ENCODE peak calls at places on chromosomes 2 and 18, in eight cellular contexts. One of them, this sample, is unnamed.

GRCh38 chr2:229474125-229474524 is 203.0 kb upstream of the PID1 start:
- DNase-seq in type B pancreatic cell: no peak
- DNase-seq in NAMALWA: no peak
- DNase-seq in ELF-1: no peak
- DNase-seq in HEK293T: no peak
- DNase-seq in Daoy: no peak
- DNase-seq in stimulated activated CD8-positive, alpha-beta memory T cell treated with anti-CD3 and anti-CD28 coated beads, Interleukin-15, amount 100 ng/mL, for 24 hours: no peak
- DNase-seq in NCI-H774: no peak
- DNase-seq in this sample: no peak

GRCh38 chr2:147082850-147083522 is 761.8 kb upstream of the ACVR2A start:
- DNase-seq in type B pancreatic cell: no peak
- DNase-seq in NAMALWA: peak; percentile 87
- DNase-seq in ELF-1: peak; percentile 80
- DNase-seq in HEK293T: peak; percentile 56
- DNase-seq in Daoy: peak; percentile 2
- DNase-seq in stimulated activated CD8-positive, alpha-beta memory T cell treated with anti-CD3 and anti-CD28 coated beads, Interleukin-15, amount 100 ng/mL, for 24 hours: peak; percentile 1
- DNase-seq in NCI-H774: peak; percentile 52
- DNase-seq in this sample: peak; percentile 52

GRCh38 chr2:70975237-70975636 is 3.2 kb upstream of the ANKRD53 start:
- DNase-seq in type B pancreatic cell: no peak
- DNase-seq in NAMALWA: no peak
- DNase-seq in ELF-1: no peak
- DNase-seq in HEK293T: no peak
- DNase-seq in Daoy: no peak
- DNase-seq in stimulated activated CD8-positive, alpha-beta memory T cell treated with anti-CD3 and anti-CD28 coated beads, Interleukin-15, amount 100 ng/mL, for 24 hours: no peak
- DNase-seq in NCI-H774: no peak
- DNase-seq in this sample: no peak

GRCh38 chr2:179348921-179349320 is 84.3 kb upstream of the SESTD1 start:
- DNase-seq in type B pancreatic cell: no peak
- DNase-seq in NAMALWA: no peak
- DNase-seq in ELF-1: no peak
- DNase-seq in HEK293T: no peak
- DNase-seq in Daoy: no peak
- DNase-seq in stimulated activated CD8-positive, alpha-beta memory T cell treated with anti-CD3 and anti-CD28 coated beads, Interleukin-15, amount 100 ng/mL, for 24 hours: no peak
- DNase-seq in NCI-H774: no peak
- DNase-seq in this sample: peak; percentile 15

GRCh38 chr2:225411452-225411851 is 11.9 kb downstream of the NYAP2 start:
- DNase-seq in type B pancreatic cell: no peak
- DNase-seq in NAMALWA: peak; percentile 28
- DNase-seq in ELF-1: no peak
- DNase-seq in HEK293T: no peak
- DNase-seq in Daoy: no peak
- DNase-seq in stimulated activated CD8-positive, alpha-beta memory T cell treated with anti-CD3 and anti-CD28 coated beads, Interleukin-15, amount 100 ng/mL, for 24 hours: no peak
- DNase-seq in NCI-H774: no peak
- DNase-seq in this sample: peak; percentile 4

GRCh38 chr2:239064891-239065290 is 217.0 kb downstream of the TWIST2 start:
- DNase-seq in type B pancreatic cell: no peak
- DNase-seq in NAMALWA: no peak
- DNase-seq in ELF-1: no peak
- DNase-seq in HEK293T: no peak
- DNase-seq in Daoy: no peak
- DNase-seq in stimulated activated CD8-positive, alpha-beta memory T cell treated with anti-CD3 and anti-CD28 coated beads, Interleukin-15, amount 100 ng/mL, for 24 hours: no peak
- DNase-seq in NCI-H774: no peak
- DNase-seq in this sample: no peak

GRCh38 chr18:32010124-32010745 is 8.4 kb upstream of the RNF125 start:
- DNase-seq in type B pancreatic cell: no peak
- DNase-seq in NAMALWA: no peak
- DNase-seq in ELF-1: no peak
- DNase-seq in HEK293T: no peak
- DNase-seq in Daoy: peak; percentile 5
- DNase-seq in stimulated activated CD8-positive, alpha-beta memory T cell treated with anti-CD3 and anti-CD28 coated beads, Interleukin-15, amount 100 ng/mL, for 24 hours: no peak
- DNase-seq in NCI-H774: no peak
- DNase-seq in this sample: no peak

GRCh38 chr18:26085056-26085455 is 5.4 kb downstream of the SS18 start:
- DNase-seq in type B pancreatic cell: no peak
- DNase-seq in NAMALWA: no peak
- DNase-seq in ELF-1: no peak
- DNase-seq in HEK293T: no peak
- DNase-seq in Daoy: no peak
- DNase-seq in stimulated activated CD8-positive, alpha-beta memory T cell treated with anti-CD3 and anti-CD28 coated beads, Interleukin-15, amount 100 ng/mL, for 24 hours: no peak
- DNase-seq in NCI-H774: no peak
- DNase-seq in this sample: no peak

GRCh38 chr2:168758970-168759820 is 43.2 kb upstream of the NOSTRIN start:
- DNase-seq in type B pancreatic cell: no peak
- DNase-seq in NAMALWA: peak; percentile 71
- DNase-seq in ELF-1: peak; percentile 17
- DNase-seq in HEK293T: peak; percentile 56
- DNase-seq in Daoy: peak; percentile 25
- DNase-seq in stimulated activated CD8-positive, alpha-beta memory T cell treated with anti-CD3 and anti-CD28 coated beads, Interleukin-15, amount 100 ng/mL, for 24 hours: no peak
- DNase-seq in NCI-H774: no peak
- DNase-seq in this sample: peak; percentile 62

GRCh38 chr18:2325308-2325849 is 245.9 kb downstream of the METTL4 start:
- DNase-seq in type B pancreatic cell: no peak
- DNase-seq in NAMALWA: no peak
- DNase-seq in ELF-1: peak; percentile 13
- DNase-seq in HEK293T: no peak
- DNase-seq in Daoy: peak; percentile 9
- DNase-seq in stimulated activated CD8-positive, alpha-beta memory T cell treated with anti-CD3 and anti-CD28 coated beads, Interleukin-15, amount 100 ng/mL, for 24 hours: no peak
- DNase-seq in NCI-H774: no peak
- DNase-seq in this sample: peak; percentile 14

GRCh38 chr2:25161055-25161781 is 7.2 kb downstream of the POMC start:
- DNase-seq in type B pancreatic cell: no peak
- DNase-seq in NAMALWA: no peak
- DNase-seq in ELF-1: no peak
- DNase-seq in HEK293T: no peak
- DNase-seq in Daoy: no peak
- DNase-seq in stimulated activated CD8-positive, alpha-beta memory T cell treated with anti-CD3 and anti-CD28 coated beads, Interleukin-15, amount 100 ng/mL, for 24 hours: peak; percentile 39
- DNase-seq in NCI-H774: no peak
- DNase-seq in this sample: no peak

GRCh38 chr2:25168256-25169072 is at the start of gene POMC:
- DNase-seq in type B pancreatic cell: no peak
- DNase-seq in NAMALWA: no peak
- DNase-seq in ELF-1: peak; percentile 73
- DNase-seq in HEK293T: peak; percentile 60
- DNase-seq in Daoy: peak; percentile 56
- DNase-seq in stimulated activated CD8-positive, alpha-beta memory T cell treated with anti-CD3 and anti-CD28 coated beads, Interleukin-15, amount 100 ng/mL, for 24 hours: peak; percentile 6
- DNase-seq in NCI-H774: no peak
- DNase-seq in this sample: peak; percentile 38

GRCh38 chr18:8029061-8029460 is 461.9 kb downstream of the PTPRM start:
- DNase-seq in type B pancreatic cell: no peak
- DNase-seq in NAMALWA: no peak
- DNase-seq in ELF-1: peak; percentile 10
- DNase-seq in HEK293T: no peak
- DNase-seq in Daoy: no peak
- DNase-seq in stimulated activated CD8-positive, alpha-beta memory T cell treated with anti-CD3 and anti-CD28 coated beads, Interleukin-15, amount 100 ng/mL, for 24 hours: no peak
- DNase-seq in NCI-H774: no peak
- DNase-seq in this sample: no peak

GRCh38 chr2:107529146-107529545 is 297.5 kb upstream of the RGPD4 start:
- DNase-seq in type B pancreatic cell: no peak
- DNase-seq in NAMALWA: no peak
- DNase-seq in ELF-1: peak; percentile 3
- DNase-seq in HEK293T: no peak
- DNase-seq in Daoy: peak; percentile 34
- DNase-seq in stimulated activated CD8-positive, alpha-beta memory T cell treated with anti-CD3 and anti-CD28 coated beads, Interleukin-15, amount 100 ng/mL, for 24 hours: no peak
- DNase-seq in NCI-H774: no peak
- DNase-seq in this sample: no peak

GRCh38 chr18:79685281-79685680 is 5.7 kb downstream of the CTDP1 start:
- DNase-seq in type B pancreatic cell: no peak
- DNase-seq in NAMALWA: no peak
- DNase-seq in ELF-1: no peak
- DNase-seq in HEK293T: no peak
- DNase-seq in Daoy: no peak
- DNase-seq in stimulated activated CD8-positive, alpha-beta memory T cell treated with anti-CD3 and anti-CD28 coated beads, Interleukin-15, amount 100 ng/mL, for 24 hours: no peak
- DNase-seq in NCI-H774: no peak
- DNase-seq in this sample: no peak

GRCh38 chr2:1671916-1672315 is 72.4 kb downstream of the PXDN start:
- DNase-seq in type B pancreatic cell: no peak
- DNase-seq in NAMALWA: no peak
- DNase-seq in ELF-1: no peak
- DNase-seq in HEK293T: no peak
- DNase-seq in Daoy: no peak
- DNase-seq in stimulated activated CD8-positive, alpha-beta memory T cell treated with anti-CD3 and anti-CD28 coated beads, Interleukin-15, amount 100 ng/mL, for 24 hours: no peak
- DNase-seq in NCI-H774: no peak
- DNase-seq in this sample: no peak

GRCh38 chr2:96875498-96876035 is 5.7 kb upstream of the SEMA4C start:
- DNase-seq in type B pancreatic cell: no peak
- DNase-seq in NAMALWA: no peak
- DNase-seq in ELF-1: peak; percentile 75
- DNase-seq in HEK293T: peak; percentile 33
- DNase-seq in Daoy: no peak
- DNase-seq in stimulated activated CD8-positive, alpha-beta memory T cell treated with anti-CD3 and anti-CD28 coated beads, Interleukin-15, amount 100 ng/mL, for 24 hours: no peak
- DNase-seq in NCI-H774: no peak
- DNase-seq in this sample: no peak

GRCh38 chr2:101124061-101124460 is 27.1 kb downstream of the TBC1D8 start:
- DNase-seq in type B pancreatic cell: no peak
- DNase-seq in NAMALWA: no peak
- DNase-seq in ELF-1: no peak
- DNase-seq in HEK293T: no peak
- DNase-seq in Daoy: no peak
- DNase-seq in stimulated activated CD8-positive, alpha-beta memory T cell treated with anti-CD3 and anti-CD28 coated beads, Interleukin-15, amount 100 ng/mL, for 24 hours: no peak
- DNase-seq in NCI-H774: no peak
- DNase-seq in this sample: peak; percentile 56

GRCh38 chr2:69036926-69037325 is 23.9 kb downstream of the ANTXR1 start:
- DNase-seq in type B pancreatic cell: no peak
- DNase-seq in NAMALWA: no peak
- DNase-seq in ELF-1: no peak
- DNase-seq in HEK293T: no peak
- DNase-seq in Daoy: no peak
- DNase-seq in stimulated activated CD8-positive, alpha-beta memory T cell treated with anti-CD3 and anti-CD28 coated beads, Interleukin-15, amount 100 ng/mL, for 24 hours: no peak
- DNase-seq in NCI-H774: no peak
- DNase-seq in this sample: peak; percentile 75

GRCh38 chr18:3798032-3798431 is 348.1 kb downstream of the TGIF1 start:
- DNase-seq in type B pancreatic cell: no peak
- DNase-seq in NAMALWA: no peak
- DNase-seq in ELF-1: no peak
- DNase-seq in HEK293T: no peak
- DNase-seq in Daoy: no peak
- DNase-seq in stimulated activated CD8-positive, alpha-beta memory T cell treated with anti-CD3 and anti-CD28 coated beads, Interleukin-15, amount 100 ng/mL, for 24 hours: no peak
- DNase-seq in NCI-H774: no peak
- DNase-seq in this sample: no peak

GRCh38 chr2:37985333-37985732 is 60.2 kb downstream of the RMDN2 start:
- DNase-seq in type B pancreatic cell: no peak
- DNase-seq in NAMALWA: no peak
- DNase-seq in ELF-1: no peak
- DNase-seq in HEK293T: no peak
- DNase-seq in Daoy: peak; percentile 55
- DNase-seq in stimulated activated CD8-positive, alpha-beta memory T cell treated with anti-CD3 and anti-CD28 coated beads, Interleukin-15, amount 100 ng/mL, for 24 hours: no peak
- DNase-seq in NCI-H774: no peak
- DNase-seq in this sample: peak; percentile 19

GRCh38 chr2:118580651-118581050 is 266.8 kb downstream of the EN1 start:
- DNase-seq in type B pancreatic cell: no peak
- DNase-seq in NAMALWA: no peak
- DNase-seq in ELF-1: no peak
- DNase-seq in HEK293T: no peak
- DNase-seq in Daoy: peak; percentile 40
- DNase-seq in stimulated activated CD8-positive, alpha-beta memory T cell treated with anti-CD3 and anti-CD28 coated beads, Interleukin-15, amount 100 ng/mL, for 24 hours: no peak
- DNase-seq in NCI-H774: no peak
- DNase-seq in this sample: peak; percentile 32

GRCh38 chr2:17543848-17544645 is 3.6 kb downstream of the VSNL1 start:
- DNase-seq in type B pancreatic cell: no peak
- DNase-seq in NAMALWA: no peak
- DNase-seq in ELF-1: peak; percentile 22
- DNase-seq in HEK293T: no peak
- DNase-seq in Daoy: peak; percentile 69
- DNase-seq in stimulated activated CD8-positive, alpha-beta memory T cell treated with anti-CD3 and anti-CD28 coated beads, Interleukin-15, amount 100 ng/mL, for 24 hours: no peak
- DNase-seq in NCI-H774: no peak
- DNase-seq in this sample: peak; percentile 9

GRCh38 chr2:88091943-88092342 is 24.3 kb downstream of the SMYD1 start:
- DNase-seq in type B pancreatic cell: no peak
- DNase-seq in NAMALWA: peak; percentile 31
- DNase-seq in ELF-1: no peak
- DNase-seq in HEK293T: no peak
- DNase-seq in Daoy: no peak
- DNase-seq in stimulated activated CD8-positive, alpha-beta memory T cell treated with anti-CD3 and anti-CD28 coated beads, Interleukin-15, amount 100 ng/mL, for 24 hours: no peak
- DNase-seq in NCI-H774: no peak
- DNase-seq in this sample: no peak

GRCh38 chr2:143263045-143263625 is 133.9 kb downstream of the ARHGAP15 start:
- DNase-seq in type B pancreatic cell: no peak
- DNase-seq in NAMALWA: peak; percentile 9
- DNase-seq in ELF-1: peak; percentile 9
- DNase-seq in HEK293T: no peak
- DNase-seq in Daoy: no peak
- DNase-seq in stimulated activated CD8-positive, alpha-beta memory T cell treated with anti-CD3 and anti-CD28 coated beads, Interleukin-15, amount 100 ng/mL, for 24 hours: no peak
- DNase-seq in NCI-H774: no peak
- DNase-seq in this sample: peak; percentile 6

GRCh38 chr2:85326946-85327756 is 638 bp downstream of the TGOLN2 start:
- DNase-seq in type B pancreatic cell: no peak
- DNase-seq in NAMALWA: peak; percentile 61
- DNase-seq in ELF-1: peak; percentile 55
- DNase-seq in HEK293T: peak; percentile 41
- DNase-seq in Daoy: peak; percentile 49
- DNase-seq in stimulated activated CD8-positive, alpha-beta memory T cell treated with anti-CD3 and anti-CD28 coated beads, Interleukin-15, amount 100 ng/mL, for 24 hours: peak; percentile 29
- DNase-seq in NCI-H774: no peak
- DNase-seq in this sample: peak; percentile 54

GRCh38 chr2:237972211-237972610 is 5.4 kb downstream of the UBE2F start:
- DNase-seq in type B pancreatic cell: no peak
- DNase-seq in NAMALWA: no peak
- DNase-seq in ELF-1: no peak
- DNase-seq in HEK293T: no peak
- DNase-seq in Daoy: no peak
- DNase-seq in stimulated activated CD8-positive, alpha-beta memory T cell treated with anti-CD3 and anti-CD28 coated beads, Interleukin-15, amount 100 ng/mL, for 24 hours: no peak
- DNase-seq in NCI-H774: no peak
- DNase-seq in this sample: no peak

GRCh38 chr2:211836409-211836808 is 702.2 kb downstream of the ERBB4 start:
- DNase-seq in type B pancreatic cell: no peak
- DNase-seq in NAMALWA: no peak
- DNase-seq in ELF-1: no peak
- DNase-seq in HEK293T: no peak
- DNase-seq in Daoy: no peak
- DNase-seq in stimulated activated CD8-positive, alpha-beta memory T cell treated with anti-CD3 and anti-CD28 coated beads, Interleukin-15, amount 100 ng/mL, for 24 hours: no peak
- DNase-seq in NCI-H774: peak; percentile 72
- DNase-seq in this sample: no peak

GRCh38 chr2:227395556-227395955 is 7.8 kb upstream of the SCYGR1 start:
- DNase-seq in type B pancreatic cell: no peak
- DNase-seq in NAMALWA: no peak
- DNase-seq in ELF-1: no peak
- DNase-seq in HEK293T: no peak
- DNase-seq in Daoy: no peak
- DNase-seq in stimulated activated CD8-positive, alpha-beta memory T cell treated with anti-CD3 and anti-CD28 coated beads, Interleukin-15, amount 100 ng/mL, for 24 hours: no peak
- DNase-seq in NCI-H774: no peak
- DNase-seq in this sample: no peak

GRCh38 chr2:86308356-86308755 is 29.1 kb downstream of the REEP1 start:
- DNase-seq in type B pancreatic cell: no peak
- DNase-seq in NAMALWA: no peak
- DNase-seq in ELF-1: no peak
- DNase-seq in HEK293T: no peak
- DNase-seq in Daoy: no peak
- DNase-seq in stimulated activated CD8-positive, alpha-beta memory T cell treated with anti-CD3 and anti-CD28 coated beads, Interleukin-15, amount 100 ng/mL, for 24 hours: no peak
- DNase-seq in NCI-H774: no peak
- DNase-seq in this sample: no peak

GRCh38 chr2:241007880-241008710 is 9.7 kb downstream of the SNED1 start:
- DNase-seq in type B pancreatic cell: peak; percentile 61
- DNase-seq in NAMALWA: no peak
- DNase-seq in ELF-1: peak; percentile 24
- DNase-seq in HEK293T: no peak
- DNase-seq in Daoy: peak; percentile 1
- DNase-seq in stimulated activated CD8-positive, alpha-beta memory T cell treated with anti-CD3 and anti-CD28 coated beads, Interleukin-15, amount 100 ng/mL, for 24 hours: no peak
- DNase-seq in NCI-H774: no peak
- DNase-seq in this sample: no peak

GRCh38 chr2:200765139-200765951 is 46.4 kb upstream of the BZW1 start:
- DNase-seq in type B pancreatic cell: no peak
- DNase-seq in NAMALWA: no peak
- DNase-seq in ELF-1: no peak
- DNase-seq in HEK293T: no peak
- DNase-seq in Daoy: peak; percentile 94
- DNase-seq in stimulated activated CD8-positive, alpha-beta memory T cell treated with anti-CD3 and anti-CD28 coated beads, Interleukin-15, amount 100 ng/mL, for 24 hours: no peak
- DNase-seq in NCI-H774: no peak
- DNase-seq in this sample: peak; percentile 96